ENCODE peak calls at places on chromosomes 1 and 21, in ten cellular contexts. One of them, this sample, is unnamed.

GRCh38 chr1:84297546-84298244 is 3.8 kb upstream of the SAMD13 start:
- DNase-seq in colonic mucosa: no peak
- DNase-seq in lower lobe of right lung: no peak
- DNase-seq in cardiac muscle cell: no peak
- DNase-seq in hepatocyte: no peak
- DNase-seq in right lobe of liver: no peak
- DNase-seq in Panc1: no peak
- DNase-seq in fibroblast of lung: no peak
- DNase-seq in lung: no peak
- DNase-seq in breast epithelium: no peak
- DNase-seq in this sample: no peak

GRCh38 chr1:118272884-118273283 is 87.9 kb upstream of the SPAG17 start:
- DNase-seq in lung: no peak
- DNase-seq in hepatocyte: no peak
- DNase-seq in fibroblast of lung: no peak
- DNase-seq in Panc1: no peak
- DNase-seq in colonic mucosa: no peak
- DNase-seq in cardiac muscle cell: no peak
- DNase-seq in lower lobe of right lung: no peak
- DNase-seq in right lobe of liver: no peak
- DNase-seq in breast epithelium: no peak
- DNase-seq in this sample: no peak

GRCh38 chr1:150003826-150004225 is 6.7 kb downstream of the OTUD7B start:
- DNase-seq in breast epithelium: no peak
- DNase-seq in hepatocyte: no peak
- DNase-seq in lower lobe of right lung: no peak
- DNase-seq in Panc1: no peak
- DNase-seq in colonic mucosa: no peak
- DNase-seq in lung: no peak
- DNase-seq in fibroblast of lung: no peak
- DNase-seq in right lobe of liver: no peak
- DNase-seq in cardiac muscle cell: no peak
- DNase-seq in this sample: no peak

GRCh38 chr1:200896571-200897187 is 2.0 kb downstream of the INAVA start:
- DNase-seq in Panc1: no peak
- DNase-seq in cardiac muscle cell: no peak
- DNase-seq in lung: peak; percentile 68
- DNase-seq in right lobe of liver: peak; percentile 65
- DNase-seq in fibroblast of lung: no peak
- DNase-seq in colonic mucosa: peak; percentile 95
- DNase-seq in lower lobe of right lung: peak; percentile 64
- DNase-seq in hepatocyte: peak; percentile 92
- DNase-seq in breast epithelium: no peak
- DNase-seq in this sample: no peak

GRCh38 chr1:234397732-234398131 is 24.5 kb downstream of the COA6 start:
- DNase-seq in cardiac muscle cell: no peak
- DNase-seq in lower lobe of right lung: no peak
- DNase-seq in hepatocyte: no peak
- DNase-seq in breast epithelium: no peak
- DNase-seq in right lobe of liver: no peak
- DNase-seq in lung: no peak
- DNase-seq in colonic mucosa: no peak
- DNase-seq in fibroblast of lung: no peak
- DNase-seq in Panc1: no peak
- DNase-seq in this sample: no peak

GRCh38 chr21:33441489-33442477 is 38.0 kb downstream of the TMEM50B start:
- DNase-seq in hepatocyte: peak; percentile 16
- DNase-seq in fibroblast of lung: peak; percentile 94
- DNase-seq in breast epithelium: peak; percentile 19
- DNase-seq in colonic mucosa: peak; percentile 67
- DNase-seq in Panc1: no peak
- DNase-seq in lower lobe of right lung: peak; percentile 68
- DNase-seq in cardiac muscle cell: peak; percentile 32
- DNase-seq in right lobe of liver: no peak
- DNase-seq in lung: peak; percentile 65
- DNase-seq in this sample: peak; percentile 47

GRCh38 chr1:227745568-227745967 is 10.3 kb downstream of the SNAP47 start:
- DNase-seq in right lobe of liver: peak; percentile 40
- DNase-seq in colonic mucosa: no peak
- DNase-seq in fibroblast of lung: no peak
- DNase-seq in cardiac muscle cell: no peak
- DNase-seq in Panc1: no peak
- DNase-seq in lung: no peak
- DNase-seq in lower lobe of right lung: no peak
- DNase-seq in hepatocyte: no peak
- DNase-seq in breast epithelium: no peak
- DNase-seq in this sample: no peak

GRCh38 chr1:30258876-30259275 is 464.5 kb downstream of the MATN1 start:
- DNase-seq in hepatocyte: no peak
- DNase-seq in lung: no peak
- DNase-seq in colonic mucosa: no peak
- DNase-seq in Panc1: no peak
- DNase-seq in fibroblast of lung: no peak
- DNase-seq in lower lobe of right lung: no peak
- DNase-seq in right lobe of liver: no peak
- DNase-seq in cardiac muscle cell: no peak
- DNase-seq in breast epithelium: no peak
- DNase-seq in this sample: no peak

GRCh38 chr1:82099170-82099569 is 298.4 kb downstream of the ADGRL2 start:
- DNase-seq in lower lobe of right lung: no peak
- DNase-seq in colonic mucosa: no peak
- DNase-seq in fibroblast of lung: no peak
- DNase-seq in lung: no peak
- DNase-seq in right lobe of liver: no peak
- DNase-seq in breast epithelium: no peak
- DNase-seq in Panc1: no peak
- DNase-seq in cardiac muscle cell: no peak
- DNase-seq in hepatocyte: no peak
- DNase-seq in this sample: no peak

GRCh38 chr1:37865348-37866119 is 6.1 kb upstream of the MTF1 start:
- DNase-seq in hepatocyte: no peak
- DNase-seq in fibroblast of lung: peak; percentile 57
- DNase-seq in lung: no peak
- DNase-seq in breast epithelium: no peak
- DNase-seq in right lobe of liver: no peak
- DNase-seq in cardiac muscle cell: no peak
- DNase-seq in lower lobe of right lung: no peak
- DNase-seq in colonic mucosa: no peak
- DNase-seq in Panc1: no peak
- DNase-seq in this sample: no peak

GRCh38 chr1:203480525-203481084 is 5.0 kb downstream of the PRELP start:
- DNase-seq in colonic mucosa: peak; percentile 84
- DNase-seq in fibroblast of lung: peak; percentile 90
- DNase-seq in right lobe of liver: peak; percentile 55
- DNase-seq in hepatocyte: peak; percentile 66
- DNase-seq in lung: peak; percentile 41
- DNase-seq in lower lobe of right lung: peak; percentile 65
- DNase-seq in breast epithelium: peak; percentile 74
- DNase-seq in cardiac muscle cell: peak; percentile 23
- DNase-seq in Panc1: no peak
- DNase-seq in this sample: peak; percentile 55

GRCh38 chr1:201954263-201955008 is 867 bp upstream of the TIMM17A start:
- DNase-seq in breast epithelium: no peak
- DNase-seq in lower lobe of right lung: no peak
- DNase-seq in right lobe of liver: no peak
- DNase-seq in hepatocyte: no peak
- DNase-seq in cardiac muscle cell: no peak
- DNase-seq in colonic mucosa: no peak
- DNase-seq in lung: no peak
- DNase-seq in fibroblast of lung: no peak
- DNase-seq in Panc1: no peak
- DNase-seq in this sample: no peak

GRCh38 chr1:15168479-15168878 is 14.9 kb downstream of the TMEM51 start:
- DNase-seq in breast epithelium: no peak
- DNase-seq in colonic mucosa: no peak
- DNase-seq in fibroblast of lung: peak; percentile 65
- DNase-seq in cardiac muscle cell: no peak
- DNase-seq in Panc1: peak; percentile 82
- DNase-seq in lower lobe of right lung: no peak
- DNase-seq in hepatocyte: no peak
- DNase-seq in lung: no peak
- DNase-seq in right lobe of liver: no peak
- DNase-seq in this sample: no peak

GRCh38 chr21:42132183-42132582 is 61.1 kb downstream of the UMODL1 start:
- DNase-seq in hepatocyte: no peak
- DNase-seq in cardiac muscle cell: no peak
- DNase-seq in breast epithelium: no peak
- DNase-seq in lower lobe of right lung: no peak
- DNase-seq in Panc1: no peak
- DNase-seq in right lobe of liver: no peak
- DNase-seq in lung: no peak
- DNase-seq in colonic mucosa: no peak
- DNase-seq in fibroblast of lung: no peak
- DNase-seq in this sample: no peak
- H3K4me1 ChIP-seq in hepatocyte: no peaks in the 10 kb centered on the region
- H3K4me1 ChIP-seq in cardiac muscle cell: no peaks in the 10 kb centered on the region
- H3K4me1 ChIP-seq in breast epithelium: no peaks in the 10 kb centered on the region
- H3K4me1 ChIP-seq in lower lobe of right lung: no peaks in the 10 kb centered on the region
- H3K4me1 ChIP-seq in Panc1: no peaks in the 10 kb centered on the region
- H3K4me1 ChIP-seq in right lobe of liver: no peaks in the 10 kb centered on the region
- H3K4me1 ChIP-seq in lung: no peaks in the 10 kb centered on the region
- H3K4me1 ChIP-seq in colonic mucosa: no peaks in the 10 kb centered on the region
- H3K4me1 ChIP-seq in fibroblast of lung: no peaks in the 10 kb centered on the region
- H3K4me1 ChIP-seq in this sample: no peaks in the 10 kb centered on the region

GRCh38 chr21:46189213-46189958 is 5.1 kb upstream of the SPATC1L start:
- DNase-seq in fibroblast of lung: peak; percentile 36
- DNase-seq in lung: no peak
- DNase-seq in right lobe of liver: no peak
- DNase-seq in Panc1: no peak
- DNase-seq in colonic mucosa: peak; percentile 20
- DNase-seq in cardiac muscle cell: no peak
- DNase-seq in hepatocyte: peak; percentile 18
- DNase-seq in lower lobe of right lung: no peak
- DNase-seq in breast epithelium: peak; percentile 19
- DNase-seq in this sample: no peak
- H3K27ac ChIP-seq in fibroblast of lung: no peak overlapping the region
- H3K27ac ChIP-seq in lung: peak overlapping the region; percentile 45
- H3K27ac ChIP-seq in right lobe of liver: no peak overlapping the region
- H3K27ac ChIP-seq in Panc1: no peak overlapping the region
- H3K27ac ChIP-seq in colonic mucosa: peak overlapping the region; percentile 2
- H3K27ac ChIP-seq in cardiac muscle cell: peak overlapping the region; percentile 68
- H3K27ac ChIP-seq in hepatocyte: peak overlapping the region; percentile 90
- H3K27ac ChIP-seq in lower lobe of right lung: peak overlapping the region; percentile 83
- H3K27ac ChIP-seq in breast epithelium: peak overlapping the region; percentile 87
- H3K27ac ChIP-seq in this sample: peak overlapping the region; percentile 96

DNA sequence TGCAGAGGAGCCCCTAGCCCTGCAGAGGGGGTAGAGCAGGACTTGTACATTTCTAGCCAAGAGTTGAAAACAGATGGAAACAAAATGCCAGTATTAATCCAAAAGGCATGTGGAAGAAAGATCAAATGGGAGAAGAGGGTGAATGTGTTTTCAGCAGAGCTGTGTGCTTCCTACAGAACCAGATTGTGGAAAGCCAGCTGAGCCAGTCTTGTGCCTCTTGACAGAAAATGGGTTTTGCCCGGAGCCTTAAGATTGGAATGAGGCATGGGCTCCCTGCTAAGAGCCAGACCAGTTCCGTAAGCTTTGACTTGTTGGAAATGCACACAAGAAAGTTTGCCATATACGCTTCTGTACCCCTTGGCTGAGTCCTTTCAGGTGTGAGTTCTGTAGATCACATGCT is 105.3 kb upstream of the TSPAN2 start:
- DNase-seq in Panc1: no peak
- DNase-seq in right lobe of liver: no peak
- DNase-seq in lower lobe of right lung: no peak
- DNase-seq in hepatocyte: no peak
- DNase-seq in fibroblast of lung: no peak
- DNase-seq in cardiac muscle cell: no peak
- DNase-seq in lung: no peak
- DNase-seq in breast epithelium: no peak
- DNase-seq in colonic mucosa: no peak
- DNase-seq in this sample: no peak
- TF ChIP-seq CTCF in Panc1: no peak
- TF ChIP-seq CTCF in right lobe of liver: no peak
- TF ChIP-seq CTCF in lower lobe of right lung: no peak
- TF ChIP-seq CTCF in hepatocyte: no peak
- TF ChIP-seq CTCF in fibroblast of lung: no peak
- TF ChIP-seq CTCF in cardiac muscle cell: no peak
- TF ChIP-seq CTCF in lung: no peak
- TF ChIP-seq CTCF in breast epithelium: no peak
- TF ChIP-seq CTCF in colonic mucosa: no peak
- TF ChIP-seq CTCF in this sample: no peak

GRCh38 chr1:156661932-156662587 is 15.1 kb downstream of the NES start:
- DNase-seq in hepatocyte: no peak
- DNase-seq in Panc1: no peak
- DNase-seq in colonic mucosa: no peak
- DNase-seq in fibroblast of lung: no peak
- DNase-seq in lung: no peak
- DNase-seq in breast epithelium: peak; percentile 74
- DNase-seq in lower lobe of right lung: no peak
- DNase-seq in right lobe of liver: no peak
- DNase-seq in cardiac muscle cell: no peak
- DNase-seq in this sample: no peak

GRCh38 chr1:156660752-156661112 is 16.5 kb downstream of the NES start:
- DNase-seq in cardiac muscle cell: no peak
- DNase-seq in lower lobe of right lung: no peak
- DNase-seq in fibroblast of lung: no peak
- DNase-seq in breast epithelium: no peak
- DNase-seq in Panc1: no peak
- DNase-seq in hepatocyte: no peak
- DNase-seq in colonic mucosa: no peak
- DNase-seq in right lobe of liver: no peak
- DNase-seq in lung: no peak
- DNase-seq in this sample: no peak

GRCh38 chr1:156664046-156664948 is 12.9 kb downstream of the NES start:
- DNase-seq in Panc1: no peak
- DNase-seq in right lobe of liver: no peak
- DNase-seq in breast epithelium: no peak
- DNase-seq in colonic mucosa: no peak
- DNase-seq in lower lobe of right lung: no peak
- DNase-seq in fibroblast of lung: peak; percentile 47
- DNase-seq in lung: no peak
- DNase-seq in cardiac muscle cell: peak; percentile 76
- DNase-seq in hepatocyte: no peak
- DNase-seq in this sample: no peak

GRCh38 chr1:156663178-156663577 is 14.0 kb downstream of the NES start:
- DNase-seq in right lobe of liver: no peak
- DNase-seq in colonic mucosa: no peak
- DNase-seq in lung: no peak
- DNase-seq in cardiac muscle cell: peak; percentile 61
- DNase-seq in lower lobe of right lung: no peak
- DNase-seq in breast epithelium: no peak
- DNase-seq in fibroblast of lung: peak; percentile 74
- DNase-seq in hepatocyte: peak; percentile 49
- DNase-seq in Panc1: no peak
- DNase-seq in this sample: peak; percentile 50

DNA sequence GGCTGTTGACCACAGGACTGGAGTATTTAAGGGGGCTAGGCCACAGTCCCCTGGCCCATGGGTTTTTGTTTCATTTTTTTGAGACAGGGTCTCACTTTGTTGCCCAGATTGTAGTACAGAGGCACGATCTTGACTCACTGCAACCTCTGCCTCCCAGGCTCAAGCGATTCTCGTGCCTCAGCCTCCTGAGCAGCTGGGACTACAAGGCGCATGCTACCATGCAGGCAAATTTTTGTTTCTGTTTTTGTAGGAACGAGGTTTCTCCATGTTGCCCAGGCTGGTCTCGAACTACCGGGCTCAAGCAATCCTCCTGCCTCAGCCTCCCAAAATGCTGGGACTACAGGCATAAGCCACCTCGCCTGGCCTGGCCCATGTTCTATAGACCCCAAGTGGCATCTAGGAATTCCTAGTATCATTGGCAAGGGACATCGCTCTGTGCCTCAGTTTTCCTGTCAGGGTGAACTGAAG is 14.6 kb downstream of the NES start:
- DNase-seq in lung: no peak
- DNase-seq in lower lobe of right lung: no peak
- DNase-seq in Panc1: no peak
- DNase-seq in fibroblast of lung: no peak
- DNase-seq in colonic mucosa: no peak
- DNase-seq in cardiac muscle cell: no peak
- DNase-seq in breast epithelium: no peak
- DNase-seq in right lobe of liver: no peak
- DNase-seq in hepatocyte: no peak
- DNase-seq in this sample: no peak
- H3K4me1 ChIP-seq in lung: peaks cover 33% of the 10 kb centered on the region
- H3K4me1 ChIP-seq in lower lobe of right lung: peaks cover 92% of the 10 kb centered on the region
- H3K4me1 ChIP-seq in Panc1: peaks cover 81% of the 10 kb centered on the region
- H3K4me1 ChIP-seq in fibroblast of lung: peaks cover 64% of the 10 kb centered on the region
- H3K4me1 ChIP-seq in colonic mucosa: peaks cover 32% of the 10 kb centered on the region
- H3K4me1 ChIP-seq in cardiac muscle cell: peaks cover 71% of the 10 kb centered on the region
- H3K4me1 ChIP-seq in breast epithelium: peaks cover 38% of the 10 kb centered on the region
- H3K4me1 ChIP-seq in right lobe of liver: peaks cover 8% of the 10 kb centered on the region
- H3K4me1 ChIP-seq in hepatocyte: peaks cover 70% of the 10 kb centered on the region
- H3K4me1 ChIP-seq in this sample: peaks cover 93% of the 10 kb centered on the region